ENCODE peak calls at places on chromosome 14, in four cellular contexts. I, O, M and K are unnamed samples.

GRCh38 chr14:68794856-68795601 is 2.2 kb upstream of the ZFP36L1 start:
- DNase-seq in M (no peak), I (peak), O (peak), K (peak)

GRCh38 chr14:51581017-51581881 is 70.5 kb upstream of the FRMD6 start:
- DNase-seq in M (no peak), O (no peak), I (peak), K (no peak)

GRCh38 chr14:23446291-23446851 is 10.9 kb upstream of the MYH7 start:
- DNase-seq in M (no peak), O (peak), I (no peak), K (no peak)

GRCh38 chr14:82724296-82724695 is 1190.6 kb upstream of the SEL1L start:
- DNase-seq in O (no peak), I (no peak), M (no peak), K (no peak)

GRCh38 chr14:65167072-65167645 is 64.8 kb upstream of the MAX start:
- DNase-seq in M (no peak), I (no peak), O (no peak), K (no peak)

GRCh38 chr14:80350707-80351106 is 139.4 kb upstream of the DIO2 start:
- DNase-seq in I (no peak), O (no peak), M (no peak), K (no peak)

GRCh38 chr14:77302926-77303325 is 17.8 kb downstream of the POMT2 start:
- DNase-seq in M (no peak), I (peak), O (no peak), K (no peak)

GRCh38 chr14:105203057-105203494 is 22.0 kb upstream of the NUDT14 start:
- DNase-seq in I (no peak), O (peak), M (peak), K (peak)

GRCh38 chr14:65239143-65239672 is 136.9 kb upstream of the MAX start:
- DNase-seq in O (no peak), M (no peak), I (peak), K (no peak)

GRCh38 chr14:68602507-68602906 is 190.4 kb downstream of the ZFP36L1 start:
- DNase-seq in M (no peak), O (no peak), I (peak), K (no peak)

GRCh38 chr14:104805326-104805678 is 4.4 kb downstream of the ZBTB42 start:
- DNase-seq in O (peak), M (no peak), I (no peak), K (no peak)

GRCh38 chr14:39988939-39989338 is 556.7 kb upstream of the FBXO33 start:
- DNase-seq in O (no peak), I (peak), M (no peak), K (no peak)

GRCh38 chr14:37974421-37974820 is 233.3 kb upstream of the SSTR1 start:
- DNase-seq in O (no peak), I (no peak), M (no peak), K (no peak)

GRCh38 chr14:69991422-69991821 is 112.2 kb downstream of the SMOC1 start:
- DNase-seq in O (no peak), I (no peak), M (no peak), K (no peak)

GRCh38 chr14:90551070-90551704 is 154.4 kb downstream of the CALM1 start:
- DNase-seq in O (no peak), I (no peak), M (no peak), K (no peak)

GRCh38 chr14:76333664-76334063 is 42.3 kb upstream of the ESRRB start:
- DNase-seq in I (no peak), M (no peak), O (no peak), K (no peak)

GRCh38 chr14:21059842-21060589 is 2.4 kb downstream of the RNASE8 start:
- DNase-seq in M (peak), O (no peak), I (no peak), K (no peak)

GRCh38 chr14:74670726-74671125 is 42.2 kb downstream of the AREL1 start:
- DNase-seq in I (no peak), O (no peak), M (no peak), K (no peak)

GRCh38 chr14:52268191-52269061 is 928 bp downstream of the PTGDR start:
- DNase-seq in I (no peak), M (no peak), O (no peak), K (peak)

GRCh38 chr14:93269341-93270068 is 62.4 kb downstream of the UBR7 start:
- DNase-seq in M (peak), O (peak), I (no peak), K (no peak)

GRCh38 chr14:100486025-100486828 is 101.0 kb downstream of the BEGAIN start:
- DNase-seq in I (no peak), M (peak), O (no peak), K (peak)

GRCh38 chr14:71321556-71322315 is 414.5 kb downstream of the PCNX1 start:
- DNase-seq in M (no peak), O (no peak), I (peak), K (no peak)

GRCh38 chr14:45114327-45114726 is 20.0 kb downstream of the FKBP3 start:
- DNase-seq in M (no peak), O (no peak), I (no peak), K (no peak)

GRCh38 chr14:23567186-23568020 is at the start of gene AP1G2:
- DNase-seq in O (peak), I (peak), M (peak), K (peak)

GRCh38 chr14:53022593-53022992 is 71.7 kb upstream of the FERMT2 start:
- DNase-seq in I (no peak), M (no peak), O (no peak), K (no peak)

GRCh38 chr14:90522585-90523191 is 125.9 kb downstream of the CALM1 start:
- DNase-seq in I (peak), M (peak), O (peak), K (no peak)

GRCh38 chr14:23061995-23062394 is 4.7 kb upstream of the CDH24 start:
- DNase-seq in O (peak), M (no peak), I (peak), K (no peak)

GRCh38 chr14:32298346-32298745 is 30.8 kb upstream of the AKAP6 start:
- DNase-seq in O (no peak), M (no peak), I (no peak), K (no peak)

GRCh38 chr14:106518054-106518943 is 991.9 kb downstream of the TMEM121 start:
- DNase-seq in I (no peak), M (no peak), O (no peak), K (peak)

GRCh38 chr14:97329701-97330100 is 532.5 kb downstream of the VRK1 start:
- DNase-seq in M (no peak), I (no peak), O (no peak), K (no peak)

GRCh38 chr14:72560856-72561493 is 332.9 kb downstream of the DPF3 start:
- DNase-seq in O (no peak), I (no peak), M (no peak), K (no peak)

GRCh38 chr14:92009604-92010003 is 30.3 kb downstream of the TRIP11 start:
- DNase-seq in I (no peak), M (no peak), O (no peak), K (no peak)

GRCh38 chr14:69865701-69866365 is 13.4 kb upstream of the SMOC1 start:
- DNase-seq in I (no peak), O (no peak), M (no peak), K (no peak)

GRCh38 chr14:91352696-91353692 is 64.6 kb downstream of the CCDC88C start:
- DNase-seq in O (no peak), M (no peak), I (no peak), K (no peak)

GRCh38 chr14:65259000-65259399 is 153.5 kb upstream of the FUT8 start:
- DNase-seq in I (no peak), O (no peak), M (no peak), K (no peak)

GRCh38 chr14:56887211-56887610 is 76.9 kb upstream of the OTX2 start:
- DNase-seq in O (no peak), M (no peak), I (no peak), K (no peak)

GRCh38 chr14:24283796-24284460 is 12.5 kb upstream of the RABGGTA start:
- DNase-seq in M (no peak), I (no peak), O (no peak), K (no peak)

GRCh38 chr14:50303744-50304471 is 8.1 kb downstream of the L2HGDH start:
- DNase-seq in O (peak), I (peak), M (no peak), K (no peak)

GRCh38 chr14:33932526-33933292 is 18.2 kb downstream of the EGLN3 start:
- DNase-seq in O (no peak), I (no peak), M (no peak), K (no peak)